ENCODE peak calls at places on chromosomes 13 and 19, in five cellular contexts. O, S, F, N and H are unnamed samples. For H3K27me3 and H3K4me1, the result is how much of the 10 kb centered on the place peaks cover.

GRCh38 chr13:108225440-108225839 is 7.2 kb downstream of the ABHD13 start:
- DNase-seq in S (no peak), F (no peak), N (no peak), O (no peak), H (no peak)

GRCh38 chr13:79445968-79446645 is 34.8 kb upstream of the NDFIP2 start:
- DNase-seq in O (no peak), S (no peak), N (no peak), F (no peak), H (no peak)

GRCh38 chr19:4059931-4060620 is 6.6 kb downstream of the ZBTB7A start:
- DNase-seq in F (peak), S (no peak), O (peak), N (no peak), H (peak)

GRCh38 chr19:35693835-35694599 is 10.3 kb upstream of the ZBTB32 start:
- DNase-seq in N (peak), S (peak), F (peak), O (peak), H (peak)

GRCh38 chr19:7986321-7987083 is 18.9 kb downstream of the ELAVL1 start:
- DNase-seq in N (peak), O (no peak), F (no peak), S (no peak), H (no peak)

GRCh38 chr13:43411211-43411610 is 375.6 kb downstream of the ENOX1 start:
- DNase-seq in F (no peak), N (no peak), S (no peak), O (no peak), H (no peak)

GRCh38 chr13:102400619-102401125 is 1.2 kb downstream of the FGF14 start:
- DNase-seq in N (no peak), S (no peak), F (no peak), O (no peak), H (peak)

GRCh38 chr19:50779504-50780457 is 9.5 kb downstream of the GPR32 start:
- DNase-seq in F (no peak), O (no peak), N (no peak), S (no peak), H (no peak)

GRCh38 chr13:19782049-19782726 is 557 bp downstream of the PSPC1 start:
- DNase-seq in N (peak), S (no peak), F (peak), O (peak), H (peak)

GRCh38 chr19:39506944-39507714 is 7.8 kb upstream of the SELENOV start:
- DNase-seq in F (no peak), N (peak), S (no peak), O (no peak), H (peak)

GRCh38 chr19:16070366-16070990 is 5.8 kb upstream of the TPM4 start:
- DNase-seq in O (peak), S (peak), N (no peak), F (peak), H (peak)

GRCh38 chr19:48717059-48717395 is 2.5 kb downstream of the MAMSTR start:
- DNase-seq in N (peak), S (no peak), F (no peak), O (no peak), H (no peak)

GRCh38 chr19:45164577-45165335 is 4.0 kb upstream of the NKPD1 start:
- DNase-seq in S (no peak), F (peak), O (peak), N (peak), H (peak)

GRCh38 chr13:37531054-37531453 is 67.5 kb downstream of the POSTN start:
- DNase-seq in S (no peak), O (no peak), N (peak), F (no peak), H (no peak)

GRCh38 chr13:79684426-79684825 is 203.5 kb downstream of the NDFIP2 start:
- DNase-seq in F (no peak), N (peak), O (no peak), S (no peak), H (no peak)

GRCh38 chr13:112877976-112878955 is 90.7 kb upstream of the MCF2L start:
- DNase-seq in S (no peak), O (no peak), N (no peak), F (no peak), H (no peak)

GRCh38 chr19:5949792-5950305 is 28.1 kb downstream of the RANBP3 start:
- DNase-seq in F (peak), S (no peak), O (no peak), N (no peak), H (peak)

GRCh38 chr19:7811989-7812388 is 18.0 kb upstream of the EVI5L start:
- DNase-seq in F (no peak), S (no peak), N (peak), O (no peak), H (no peak)

GRCh38 chr13:30713133-30713532 is 22.2 kb upstream of the ALOX5AP start:
- DNase-seq in N (no peak), O (peak), F (peak), S (no peak), H (no peak)

GRCh38 chr19:42285988-42286348 is 16.0 kb upstream of the PRR19 start:
- DNase-seq in O (no peak), N (no peak), F (no peak), S (no peak), H (no peak)

GRCh38 chr13:103839460-103839859 is 773.2 kb upstream of the SLC10A2 start:
- DNase-seq in F (no peak), N (no peak), S (no peak), O (no peak), H (no peak)

GRCh38 chr19:16587031-16588023 is 15.1 kb upstream of the SLC35E1 start:
- DNase-seq in N (peak), O (peak), S (no peak), F (peak), H (no peak)

GRCh38 chr19:46213156-46213555 is 16.4 kb upstream of the IGFL1 start:
- DNase-seq in O (no peak), F (no peak), S (no peak), N (no peak), H (no peak)

GRCh38 chr13:97429681-97430081 is 4.3 kb upstream of the RAP2A start:
- DNase-seq in F (no peak), N (peak), S (no peak), O (no peak), H (no peak)

DNA sequence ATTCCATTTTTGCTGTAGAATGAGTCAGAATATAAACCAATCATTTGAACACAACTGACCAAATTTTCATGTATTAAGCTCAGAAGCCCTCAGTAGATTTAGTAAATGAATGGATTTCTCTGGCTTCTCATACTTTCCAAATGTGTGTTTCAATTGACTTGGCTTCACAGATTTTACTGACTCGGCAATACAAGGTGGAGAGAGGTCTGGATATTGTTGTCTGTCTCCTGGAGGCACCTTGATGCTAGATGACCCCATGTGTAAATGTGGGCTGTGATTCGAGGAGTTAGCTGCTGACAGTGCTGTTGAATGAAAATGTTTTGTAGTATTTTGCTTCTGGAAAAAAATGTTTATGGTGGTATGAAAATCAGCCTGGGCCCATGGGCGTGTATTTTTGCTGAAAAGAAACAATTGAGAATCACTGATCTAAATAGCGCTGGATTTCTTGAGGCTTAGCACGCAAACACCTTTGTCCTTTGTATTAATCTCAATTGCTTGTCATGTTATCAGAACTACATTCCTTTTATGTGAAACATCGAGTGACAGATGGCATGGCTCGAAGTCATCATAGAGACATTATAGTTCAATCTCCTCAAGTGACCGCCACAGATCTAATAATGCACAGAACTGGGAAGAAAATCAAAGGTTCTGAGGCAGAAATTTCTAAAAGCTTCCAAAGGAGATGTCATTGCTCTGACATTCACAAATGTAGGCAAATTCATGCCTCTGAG is 41.2 kb upstream of the UBAC2 start:
- DNase-seq in O (no peak), S (no peak), F (no peak), N (no peak), H (no peak)
- H3K27me3 ChIP-seq in O (under half), S (under half), F (under half), N (under half), H (under half)

DNA sequence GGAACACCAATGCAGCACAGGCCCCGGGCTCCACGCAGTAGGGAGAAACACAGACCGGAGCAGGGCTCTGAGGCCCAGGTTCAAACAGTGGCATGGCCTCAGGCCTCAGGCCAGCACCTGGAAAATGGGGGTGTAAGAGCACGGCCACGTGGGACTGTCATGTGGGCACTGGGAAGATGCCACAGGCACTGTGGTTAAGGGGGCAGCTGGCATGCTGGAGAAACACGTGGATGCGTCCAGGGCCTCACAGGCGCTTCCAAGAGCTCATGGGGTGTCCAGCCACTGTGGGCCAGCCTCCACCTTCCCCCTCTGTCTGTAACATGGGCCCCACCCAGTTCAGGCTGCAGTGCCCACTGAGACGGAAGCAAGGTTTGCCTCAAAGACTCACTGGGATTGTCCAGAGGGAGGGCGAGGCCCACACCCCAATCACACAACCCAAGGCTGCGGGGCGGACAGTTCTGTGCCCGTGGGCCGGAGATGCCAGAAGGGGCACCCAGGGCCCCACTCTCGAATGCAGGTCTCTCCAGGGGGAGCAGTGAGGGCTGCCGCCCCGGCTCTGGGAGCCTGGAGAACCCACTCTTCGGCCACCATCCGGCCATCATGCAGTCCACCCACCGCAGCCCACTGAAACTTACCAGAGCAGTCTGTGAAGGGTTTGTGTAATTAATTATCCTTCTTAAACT is 6.3 kb upstream of the MBD3 start:
- DNase-seq in F (no peak), N (no peak), O (no peak), S (no peak), H (no peak)
- TF ChIP-seq POLR2A in F (no peak), N (no peak), O (no peak), S (no peak), H (no peak)

DNA sequence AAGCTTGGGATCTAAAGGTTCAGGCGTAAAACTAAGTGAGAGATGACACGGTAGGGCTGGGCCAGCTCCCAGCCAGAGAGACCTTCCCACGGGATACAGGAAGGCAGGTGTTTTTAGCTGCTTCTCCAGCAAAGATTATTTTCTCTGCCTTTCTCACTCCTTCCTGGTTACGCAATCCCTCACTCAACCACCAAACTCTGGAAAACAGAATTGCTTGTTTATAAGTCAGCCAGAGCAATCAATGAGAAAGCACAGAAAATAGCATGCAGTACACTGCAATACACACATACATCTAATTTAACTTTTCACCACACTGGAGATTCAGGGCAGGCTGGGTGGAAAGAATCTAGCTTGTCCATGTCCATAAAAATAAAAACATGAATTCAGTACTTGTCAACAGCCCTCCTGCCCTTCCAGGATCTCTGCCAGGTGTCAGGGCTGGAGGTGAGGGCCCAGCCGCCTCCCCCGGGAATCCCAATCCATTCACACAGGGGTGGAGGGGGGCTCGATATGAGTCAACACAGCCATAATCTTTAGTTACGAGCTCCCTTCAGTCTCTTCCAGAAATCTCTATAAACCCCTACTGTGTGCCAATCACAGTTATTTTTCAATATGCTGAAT is 12.2 kb downstream of the RHPN2 start:
- DNase-seq in F (no peak), O (peak), S (no peak), N (peak), H (peak)
- H3K4me1 ChIP-seq in F (under half), O (half or more), S (under half), N (under half), H (half or more)

GRCh38 chr19:18604820-18605159 is 1.8 kb downstream of the CRLF1 start:
- DNase-seq in F (no peak), N (no peak), O (no peak), S (no peak), H (no peak)
- H3K27me3 ChIP-seq in F (under half), N (half or more), O (half or more), S (under half), H (under half)

GRCh38 chr13:24921003-24921402 is 157.0 kb downstream of the RNF17 start:
- DNase-seq in F (no peak), S (no peak), O (no peak), N (no peak), H (no peak)
- TF ChIP-seq POLR2A in F (no peak), S (no peak), O (no peak), N (no peak), H (no peak)

DNA sequence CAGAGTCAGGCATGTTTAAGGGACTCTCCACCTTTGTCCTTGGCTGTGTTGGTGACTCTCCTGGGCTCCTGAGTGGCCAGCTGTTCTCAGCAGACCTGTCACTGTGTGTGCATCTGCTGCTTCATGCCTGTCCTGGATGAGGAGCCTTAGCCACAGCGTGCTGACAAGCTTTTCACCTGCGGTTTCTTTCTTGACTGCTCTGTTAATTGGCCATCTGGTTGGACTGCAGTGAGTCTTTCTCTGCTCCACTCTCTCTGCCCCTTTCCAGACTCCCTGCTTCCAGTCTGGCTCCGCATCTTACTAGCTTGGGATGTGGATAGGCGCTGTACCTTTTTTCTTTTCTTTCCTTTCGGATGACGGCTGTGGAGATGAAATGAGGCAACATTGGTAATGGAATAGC is 38.8 kb downstream of the POLR1D start:
- DNase-seq in F (no peak), N (no peak), S (no peak), O (no peak), H (no peak)
- H3K4me1 ChIP-seq in F (under half), N (under half), S (under half), O (under half), H (under half)

DNA sequence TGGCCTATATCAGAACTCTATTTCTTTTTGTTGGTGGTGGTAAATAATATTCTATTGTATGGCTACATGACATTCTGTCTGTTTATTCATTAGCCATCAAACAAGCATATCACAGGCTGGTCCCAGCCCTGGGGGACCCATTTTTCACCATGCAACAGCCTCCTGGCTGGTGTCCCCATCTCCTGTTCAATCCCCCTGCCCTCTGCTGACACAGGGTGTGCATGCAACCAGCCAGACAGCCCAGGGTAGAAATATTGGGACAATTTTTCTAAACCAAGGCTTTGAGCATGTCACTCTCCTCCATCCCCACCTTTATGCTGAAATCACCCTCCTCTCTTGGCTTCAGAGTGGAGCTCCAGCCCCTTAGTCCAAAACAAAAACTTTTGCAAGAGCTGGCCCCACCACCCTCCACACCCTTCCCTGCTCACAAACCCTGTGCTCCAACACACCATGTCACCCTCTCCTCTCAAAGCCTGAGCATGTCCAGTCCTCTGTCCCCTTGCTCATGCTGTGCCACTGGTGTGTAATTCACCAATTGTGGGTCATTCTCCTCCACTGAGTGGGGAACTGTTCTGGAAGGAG is 153.0 kb upstream of the UQCRFS1 start:
- DNase-seq in N (no peak), F (no peak), O (no peak), S (no peak), H (no peak)
- H3K27me3 ChIP-seq in N (under half), F (under half), O (under half), S (under half), H (under half)

DNA sequence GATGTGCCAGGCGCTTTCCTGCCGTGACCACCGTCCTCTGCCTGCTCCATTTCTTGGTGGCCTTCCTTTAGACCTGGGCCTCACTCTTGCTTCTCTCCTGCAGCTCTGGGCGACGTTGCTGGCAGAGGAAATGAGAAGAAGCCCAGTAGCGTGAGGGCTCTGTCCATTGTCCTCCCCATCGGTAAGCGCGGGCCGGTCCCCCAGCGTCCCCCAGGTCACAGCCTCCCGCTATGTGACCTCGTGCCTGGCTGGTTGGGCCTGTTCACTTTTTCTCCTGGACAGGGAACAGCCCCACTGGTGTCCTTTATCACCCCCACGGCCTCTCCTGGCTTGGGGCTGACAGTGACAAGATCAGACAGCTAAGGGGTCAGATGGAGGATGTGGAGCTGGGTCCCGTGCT is 27.7 kb downstream of the SPC24 start:
- DNase-seq in F (no peak), N (no peak), O (no peak), S (no peak), H (no peak)
- TF ChIP-seq POLR2A in F (no peak), N (no peak), O (no peak), S (no peak), H (no peak)